ENCODE peak calls at places on chromosomes 16 and 17, in seven cellular contexts. One of them, this sample, is unnamed.

GRCh38 chr16:84677849-84678248 is 22.0 kb upstream of the USP10 start:
- DNase-seq in fibroblast of mammary gland: no peak
- DNase-seq in activated B cell treated with CpG ODN at 0.5 μM for 24 hours: no peak
- DNase-seq in activated CD4-positive, CD25-positive, alpha-beta regulatory T cell: no peak
- DNase-seq in neural crest cell: no peak
- DNase-seq in body of pancreas: no peak
- DNase-seq in heart right ventricle: no peak
- DNase-seq in this sample: no peak

GRCh38 chr16:49466529-49466831 is 92.9 kb downstream of the C16orf78 start:
- DNase-seq in neural crest cell: no peak
- DNase-seq in activated CD4-positive, CD25-positive, alpha-beta regulatory T cell: no peak
- DNase-seq in heart right ventricle: no peak
- DNase-seq in body of pancreas: no peak
- DNase-seq in fibroblast of mammary gland: no peak
- DNase-seq in activated B cell treated with CpG ODN at 0.5 μM for 24 hours: no peak
- DNase-seq in this sample: peak; percentile 5

GRCh38 chr17:2050246-2050866 is 4.5 kb upstream of the HIC1 start:
- DNase-seq in fibroblast of mammary gland: peak; percentile 64
- DNase-seq in heart right ventricle: peak; percentile 72
- DNase-seq in activated B cell treated with CpG ODN at 0.5 μM for 24 hours: no peak
- DNase-seq in activated CD4-positive, CD25-positive, alpha-beta regulatory T cell: peak; percentile 59
- DNase-seq in neural crest cell: peak; percentile 53
- DNase-seq in body of pancreas: peak; percentile 69
- DNase-seq in this sample: peak; percentile 70

GRCh38 chr17:83067071-83067717 is 12.2 kb upstream of the METRNL start:
- DNase-seq in neural crest cell: no peak
- DNase-seq in body of pancreas: no peak
- DNase-seq in fibroblast of mammary gland: no peak
- DNase-seq in activated B cell treated with CpG ODN at 0.5 μM for 24 hours: no peak
- DNase-seq in heart right ventricle: peak; percentile 7
- DNase-seq in activated CD4-positive, CD25-positive, alpha-beta regulatory T cell: no peak
- DNase-seq in this sample: peak; percentile 24

GRCh38 chr17:77034677-77035424 is 105.9 kb upstream of the SEC14L1 start:
- DNase-seq in neural crest cell: no peak
- DNase-seq in body of pancreas: no peak
- DNase-seq in activated CD4-positive, CD25-positive, alpha-beta regulatory T cell: no peak
- DNase-seq in activated B cell treated with CpG ODN at 0.5 μM for 24 hours: no peak
- DNase-seq in fibroblast of mammary gland: no peak
- DNase-seq in heart right ventricle: no peak
- DNase-seq in this sample: no peak

GRCh38 chr17:692116-692515 is 22.5 kb downstream of the VPS53 start:
- DNase-seq in heart right ventricle: no peak
- DNase-seq in activated B cell treated with CpG ODN at 0.5 μM for 24 hours: no peak
- DNase-seq in neural crest cell: no peak
- DNase-seq in body of pancreas: no peak
- DNase-seq in activated CD4-positive, CD25-positive, alpha-beta regulatory T cell: no peak
- DNase-seq in fibroblast of mammary gland: peak; percentile 77
- DNase-seq in this sample: no peak

GRCh38 chr17:28110184-28110583 is 67.7 kb downstream of the NLK start:
- DNase-seq in activated CD4-positive, CD25-positive, alpha-beta regulatory T cell: no peak
- DNase-seq in body of pancreas: no peak
- DNase-seq in fibroblast of mammary gland: no peak
- DNase-seq in neural crest cell: no peak
- DNase-seq in heart right ventricle: no peak
- DNase-seq in activated B cell treated with CpG ODN at 0.5 μM for 24 hours: no peak
- DNase-seq in this sample: no peak

GRCh38 chr17:155576-155975 is 18.2 kb downstream of the SCGB1C2 start:
- DNase-seq in fibroblast of mammary gland: no peak
- DNase-seq in body of pancreas: no peak
- DNase-seq in activated B cell treated with CpG ODN at 0.5 μM for 24 hours: no peak
- DNase-seq in heart right ventricle: no peak
- DNase-seq in neural crest cell: no peak
- DNase-seq in activated CD4-positive, CD25-positive, alpha-beta regulatory T cell: no peak
- DNase-seq in this sample: no peak

GRCh38 chr17:77475012-77475976 is 334.5 kb downstream of the SEC14L1 start:
- DNase-seq in activated CD4-positive, CD25-positive, alpha-beta regulatory T cell: peak; percentile 36
- DNase-seq in activated B cell treated with CpG ODN at 0.5 μM for 24 hours: no peak
- DNase-seq in body of pancreas: peak; percentile 29
- DNase-seq in heart right ventricle: peak; percentile 17
- DNase-seq in neural crest cell: no peak
- DNase-seq in fibroblast of mammary gland: peak; percentile 91
- DNase-seq in this sample: no peak

GRCh38 chr17:75473246-75473645 is 16.8 kb downstream of the TMEM94 start:
- DNase-seq in heart right ventricle: no peak
- DNase-seq in fibroblast of mammary gland: no peak
- DNase-seq in neural crest cell: no peak
- DNase-seq in activated CD4-positive, CD25-positive, alpha-beta regulatory T cell: no peak
- DNase-seq in activated B cell treated with CpG ODN at 0.5 μM for 24 hours: no peak
- DNase-seq in body of pancreas: no peak
- DNase-seq in this sample: no peak

GRCh38 chr16:66146689-66147330 is 219.7 kb upstream of the CDH5 start:
- DNase-seq in activated B cell treated with CpG ODN at 0.5 μM for 24 hours: no peak
- DNase-seq in body of pancreas: no peak
- DNase-seq in fibroblast of mammary gland: peak; percentile 13
- DNase-seq in activated CD4-positive, CD25-positive, alpha-beta regulatory T cell: no peak
- DNase-seq in heart right ventricle: no peak
- DNase-seq in neural crest cell: no peak
- DNase-seq in this sample: no peak

GRCh38 chr17:60926466-60927183 is 249.0 kb downstream of the BCAS3 start:
- DNase-seq in activated B cell treated with CpG ODN at 0.5 μM for 24 hours: no peak
- DNase-seq in activated CD4-positive, CD25-positive, alpha-beta regulatory T cell: no peak
- DNase-seq in neural crest cell: no peak
- DNase-seq in fibroblast of mammary gland: peak; percentile 14
- DNase-seq in body of pancreas: no peak
- DNase-seq in heart right ventricle: no peak
- DNase-seq in this sample: no peak

GRCh38 chr16:27267037-27267677 is 1.4 kb downstream of the NSMCE1 start:
- DNase-seq in neural crest cell: no peak
- DNase-seq in fibroblast of mammary gland: no peak
- DNase-seq in body of pancreas: no peak
- DNase-seq in activated B cell treated with CpG ODN at 0.5 μM for 24 hours: no peak
- DNase-seq in activated CD4-positive, CD25-positive, alpha-beta regulatory T cell: no peak
- DNase-seq in heart right ventricle: no peak
- DNase-seq in this sample: no peak

GRCh38 chr17:4514779-4515178 is 16.1 kb downstream of the SPNS2 start:
- DNase-seq in heart right ventricle: no peak
- DNase-seq in body of pancreas: no peak
- DNase-seq in fibroblast of mammary gland: no peak
- DNase-seq in neural crest cell: no peak
- DNase-seq in activated CD4-positive, CD25-positive, alpha-beta regulatory T cell: no peak
- DNase-seq in activated B cell treated with CpG ODN at 0.5 μM for 24 hours: no peak
- DNase-seq in this sample: no peak

GRCh38 chr17:74453665-74454196 is 12.7 kb upstream of the CD300A start:
- DNase-seq in body of pancreas: peak; percentile 94
- DNase-seq in heart right ventricle: no peak
- DNase-seq in neural crest cell: no peak
- DNase-seq in fibroblast of mammary gland: no peak
- DNase-seq in activated B cell treated with CpG ODN at 0.5 μM for 24 hours: no peak
- DNase-seq in activated CD4-positive, CD25-positive, alpha-beta regulatory T cell: peak; percentile 30
- DNase-seq in this sample: peak; percentile 94

GRCh38 chr17:56292010-56292409 is 138.7 kb downstream of the ANKFN1 start:
- DNase-seq in activated B cell treated with CpG ODN at 0.5 μM for 24 hours: no peak
- DNase-seq in heart right ventricle: no peak
- DNase-seq in fibroblast of mammary gland: peak; percentile 91
- DNase-seq in activated CD4-positive, CD25-positive, alpha-beta regulatory T cell: no peak
- DNase-seq in neural crest cell: no peak
- DNase-seq in body of pancreas: no peak
- DNase-seq in this sample: no peak

GRCh38 chr16:49492896-49493620 is 119.5 kb downstream of the C16orf78 start:
- DNase-seq in heart right ventricle: no peak
- DNase-seq in activated CD4-positive, CD25-positive, alpha-beta regulatory T cell: no peak
- DNase-seq in fibroblast of mammary gland: no peak
- DNase-seq in body of pancreas: no peak
- DNase-seq in activated B cell treated with CpG ODN at 0.5 μM for 24 hours: peak; percentile 7
- DNase-seq in neural crest cell: no peak
- DNase-seq in this sample: no peak

GRCh38 chr17:77622627-77623026 is 335.9 kb upstream of the TNRC6C start:
- DNase-seq in fibroblast of mammary gland: no peak
- DNase-seq in activated B cell treated with CpG ODN at 0.5 μM for 24 hours: no peak
- DNase-seq in activated CD4-positive, CD25-positive, alpha-beta regulatory T cell: no peak
- DNase-seq in heart right ventricle: no peak
- DNase-seq in neural crest cell: no peak
- DNase-seq in body of pancreas: no peak
- DNase-seq in this sample: no peak

GRCh38 chr16:69725480-69726312 is 664 bp downstream of the NQO1 start:
- DNase-seq in body of pancreas: no peak
- DNase-seq in activated B cell treated with CpG ODN at 0.5 μM for 24 hours: no peak
- DNase-seq in fibroblast of mammary gland: no peak
- DNase-seq in neural crest cell: no peak
- DNase-seq in heart right ventricle: no peak
- DNase-seq in activated CD4-positive, CD25-positive, alpha-beta regulatory T cell: no peak
- DNase-seq in this sample: peak; percentile 25

GRCh38 chr16:19085679-19086200 is 18.3 kb downstream of the COQ7 start:
- DNase-seq in heart right ventricle: no peak
- DNase-seq in body of pancreas: peak; percentile 18
- DNase-seq in neural crest cell: no peak
- DNase-seq in activated B cell treated with CpG ODN at 0.5 μM for 24 hours: no peak
- DNase-seq in fibroblast of mammary gland: peak; percentile 44
- DNase-seq in activated CD4-positive, CD25-positive, alpha-beta regulatory T cell: no peak
- DNase-seq in this sample: peak; percentile 49

GRCh38 chr16:55494994-55495421 is 13.9 kb upstream of the LPCAT2 start:
- DNase-seq in activated B cell treated with CpG ODN at 0.5 μM for 24 hours: no peak
- DNase-seq in body of pancreas: peak; percentile 72
- DNase-seq in activated CD4-positive, CD25-positive, alpha-beta regulatory T cell: no peak
- DNase-seq in heart right ventricle: no peak
- DNase-seq in neural crest cell: no peak
- DNase-seq in fibroblast of mammary gland: peak; percentile 95
- DNase-seq in this sample: peak; percentile 51

GRCh38 chr17:1714488-1714979 is 4.4 kb upstream of the TLCD2 start:
- DNase-seq in heart right ventricle: peak; percentile 97
- DNase-seq in fibroblast of mammary gland: peak; percentile 96
- DNase-seq in activated CD4-positive, CD25-positive, alpha-beta regulatory T cell: no peak
- DNase-seq in neural crest cell: peak; percentile 86
- DNase-seq in activated B cell treated with CpG ODN at 0.5 μM for 24 hours: no peak
- DNase-seq in body of pancreas: peak; percentile 98
- DNase-seq in this sample: peak; percentile 96

GRCh38 chr17:9212376-9213310 is 191.3 kb downstream of the NTN1 start:
- DNase-seq in activated CD4-positive, CD25-positive, alpha-beta regulatory T cell: no peak
- DNase-seq in body of pancreas: no peak
- DNase-seq in neural crest cell: no peak
- DNase-seq in activated B cell treated with CpG ODN at 0.5 μM for 24 hours: no peak
- DNase-seq in heart right ventricle: no peak
- DNase-seq in fibroblast of mammary gland: no peak
- DNase-seq in this sample: no peak

GRCh38 chr17:9845306-9845705 is 19.6 kb downstream of the GLP2R start:
- DNase-seq in activated B cell treated with CpG ODN at 0.5 μM for 24 hours: no peak
- DNase-seq in heart right ventricle: no peak
- DNase-seq in neural crest cell: no peak
- DNase-seq in body of pancreas: no peak
- DNase-seq in fibroblast of mammary gland: no peak
- DNase-seq in activated CD4-positive, CD25-positive, alpha-beta regulatory T cell: no peak
- DNase-seq in this sample: no peak

GRCh38 chr17:691423-691822 is 23.2 kb downstream of the VPS53 start:
- DNase-seq in heart right ventricle: no peak
- DNase-seq in activated CD4-positive, CD25-positive, alpha-beta regulatory T cell: no peak
- DNase-seq in activated B cell treated with CpG ODN at 0.5 μM for 24 hours: no peak
- DNase-seq in body of pancreas: no peak
- DNase-seq in fibroblast of mammary gland: peak; percentile 65
- DNase-seq in neural crest cell: no peak
- DNase-seq in this sample: no peak

GRCh38 chr17:13283606-13284005 is 265.8 kb upstream of the ELAC2 start:
- DNase-seq in fibroblast of mammary gland: no peak
- DNase-seq in body of pancreas: no peak
- DNase-seq in activated CD4-positive, CD25-positive, alpha-beta regulatory T cell: no peak
- DNase-seq in neural crest cell: no peak
- DNase-seq in activated B cell treated with CpG ODN at 0.5 μM for 24 hours: no peak
- DNase-seq in heart right ventricle: no peak
- DNase-seq in this sample: no peak

GRCh38 chr17:4584125-4584834 is at the start of gene SMTNL2:
- DNase-seq in fibroblast of mammary gland: no peak
- DNase-seq in activated B cell treated with CpG ODN at 0.5 μM for 24 hours: peak; percentile 31
- DNase-seq in body of pancreas: no peak
- DNase-seq in neural crest cell: peak; percentile 38
- DNase-seq in activated CD4-positive, CD25-positive, alpha-beta regulatory T cell: no peak
- DNase-seq in heart right ventricle: peak; percentile 84
- DNase-seq in this sample: no peak

This sample was measured in stomach.